ENCODE peak calls at places on chromosome 4, in ten cellular contexts. O is activated naive CD8-positive, alpha-beta T cell treated with anti-CD3 and anti-CD28 coated beads, Interleukin-2, amount 50 U/mL, for 24 hours; L is GM13976; S is H7; V is NCI-H446; P is fibroblast of the aortic adventitia; J is NCI-H1694 treated with DMSO at 0.1 percent for 48 hours; G is GM23338; D is astrocyte of the spinal cord; E is NCI-H69. I is an unnamed sample.

GRCh38 chr4:153242848-153243324 is 38.6 kb downstream of the TRIM2 start:
- DNase-seq in L (no peak), J (no peak), E (peak; percentile 46), G (no peak), D (no peak), V (no peak), S (no peak), P (no peak), O (no peak), I (no peak)

GRCh38 chr4:2105559-2105958 is 46.4 kb downstream of the NAT8L start:
- DNase-seq in D (no peak), J (no peak), E (no peak), L (no peak), S (no peak), G (no peak), V (no peak), P (peak; percentile 9), O (no peak), I (no peak)

GRCh38 chr4:141768954-141769353 is 132.6 kb downstream of the IL15 start:
- DNase-seq in L (no peak), P (peak; percentile 74), E (peak; percentile 7), J (no peak), G (peak; percentile 5), V (no peak), S (no peak), O (no peak), D (peak; percentile 72), I (no peak)

GRCh38 chr4:39062094-39062493 is at the start of gene KLHL5:
- DNase-seq in J (no peak), D (peak; percentile 41), E (no peak), O (no peak), V (no peak), G (peak; percentile 85), P (no peak), L (peak; percentile 16), S (peak; percentile 29), I (no peak)

GRCh38 chr4:54897590-54897989 is 227.8 kb downstream of the KDR start:
- DNase-seq in J (no peak), G (no peak), V (no peak), O (no peak), E (no peak), P (no peak), L (no peak), S (no peak), D (peak; percentile 51), I (no peak)

GRCh38 chr4:112422644-112423043 is 93.3 kb downstream of the NEUROG2 start:
- DNase-seq in L (no peak), G (no peak), D (no peak), P (no peak), S (no peak), J (no peak), V (peak; percentile 72), O (no peak), E (no peak), I (no peak)

GRCh38 chr4:169744601-169745000 is 13.1 kb downstream of the HPF1 start:
- DNase-seq in G (no peak), D (no peak), S (no peak), J (no peak), O (no peak), E (no peak), L (no peak), P (peak; percentile 12), V (no peak), I (no peak)

GRCh38 chr4:82043081-82043808 is 330.5 kb downstream of the HNRNPD start:
- DNase-seq in P (no peak), L (no peak), E (peak; percentile 27), O (no peak), D (no peak), J (no peak), V (no peak), S (peak; percentile 38), G (peak; percentile 48), I (no peak)

GRCh38 chr4:25723409-25723808 is 67.8 kb downstream of the SLC34A2 start:
- DNase-seq in S (no peak), V (no peak), P (no peak), L (no peak), E (no peak), D (peak; percentile 23), G (no peak), O (no peak), J (no peak), I (no peak)

GRCh38 chr4:67934628-67935027 is 28.7 kb downstream of the TMPRSS11A start:
- DNase-seq in V (no peak), O (no peak), S (no peak), D (no peak), L (no peak), E (peak; percentile 51), J (no peak), P (no peak), G (peak; percentile 35), I (no peak)